ENCODE peak calls at places on chromosome 7, in eight cellular contexts. N is AG09309, K is dorsolateral prefrontal cortex, B is lower leg skin, D is OCI-LY7, L is fibroblast of lung, A is right atrium auricular region, E is lower lobe of right lung. R is an unnamed sample.

GRCh38 chr7:30923009-30923773 is 11.5 kb downstream of the AQP1 start:
- DNase-seq in B (peak; percentile 11), K (peak; percentile 23), D (no peak), L (no peak), E (peak; percentile 43), A (peak; percentile 55), N (no peak), R (peak; percentile 56)

GRCh38 chr7:36475371-36475770 is 85.7 kb downstream of the ANLN start:
- DNase-seq in D (no peak), K (no peak), E (no peak), A (no peak), N (no peak), B (no peak), L (no peak), R (no peak)

GRCh38 chr7:84811427-84811826 is 375.4 kb downstream of the SEMA3D start:
- DNase-seq in E (no peak), K (no peak), A (no peak), N (no peak), L (no peak), B (no peak), D (no peak), R (no peak)

GRCh38 chr7:41925946-41926345 is 223.1 kb upstream of the INHBA start:
- DNase-seq in E (no peak), B (no peak), A (no peak), D (no peak), N (no peak), K (no peak), L (no peak), R (no peak)

GRCh38 chr7:122183106-122183505 is 39.1 kb upstream of the AASS start:
- DNase-seq in N (no peak), A (no peak), E (no peak), K (no peak), L (no peak), B (no peak), D (no peak), R (no peak)

GRCh38 chr7:95684037-95684436 is 87.7 kb upstream of the PDK4 start:
- DNase-seq in E (no peak), N (no peak), A (no peak), L (peak; percentile 77), B (no peak), K (no peak), D (no peak), R (no peak)

GRCh38 chr7:47588704-47589225 is 6.9 kb upstream of the TNS3 start:
- DNase-seq in K (no peak), E (no peak), D (no peak), A (no peak), L (no peak), N (no peak), B (no peak), R (no peak)

GRCh38 chr7:133860628-133861135 is 266.5 kb upstream of the LRGUK start:
- DNase-seq in D (no peak), N (no peak), L (no peak), A (no peak), B (no peak), K (no peak), E (no peak), R (no peak)

GRCh38 chr7:1850111-1850975 is 180.3 kb downstream of the ELFN1 start:
- DNase-seq in B (no peak), L (no peak), A (no peak), N (no peak), K (no peak), E (peak; percentile 34), D (no peak), R (no peak)

GRCh38 chr7:101321491-101322401 is at the start of gene IFT22:
- DNase-seq in N (peak; percentile 58), D (peak; percentile 98), A (peak; percentile 88), L (peak; percentile 86), E (peak; percentile 95), K (peak; percentile 90), B (peak; percentile 83), R (peak; percentile 94)

GRCh38 chr7:93890464-93891068 is at the start of gene TFPI2:
- DNase-seq in K (no peak), E (peak; percentile 42), A (no peak), B (no peak), L (peak; percentile 49), N (no peak), D (no peak), R (peak; percentile 68)

GRCh38 chr7:121575194-121575766 is 179.2 kb upstream of the FAM3C start:
- DNase-seq in A (no peak), B (no peak), D (no peak), E (no peak), N (no peak), L (peak; percentile 9), K (no peak), R (no peak)

GRCh38 chr7:29189743-29190201 is 4.8 kb upstream of the CHN2 start:
- DNase-seq in N (no peak), D (peak; percentile 22), E (peak; percentile 68), K (peak; percentile 71), B (peak; percentile 27), L (peak; percentile 28), A (peak; percentile 63), R (peak; percentile 79)

GRCh38 chr7:119515214-119515613 is 757.8 kb upstream of the KCND2 start:
- DNase-seq in K (no peak), B (no peak), E (no peak), D (no peak), L (no peak), A (no peak), N (no peak), R (no peak)

GRCh38 chr7:44101966-44102845 is 1.9 kb upstream of the AEBP1 start:
- DNase-seq in B (no peak), N (peak; percentile 92), D (no peak), L (peak; percentile 58), K (no peak), E (no peak), A (peak; percentile 85), R (no peak)

DNA sequence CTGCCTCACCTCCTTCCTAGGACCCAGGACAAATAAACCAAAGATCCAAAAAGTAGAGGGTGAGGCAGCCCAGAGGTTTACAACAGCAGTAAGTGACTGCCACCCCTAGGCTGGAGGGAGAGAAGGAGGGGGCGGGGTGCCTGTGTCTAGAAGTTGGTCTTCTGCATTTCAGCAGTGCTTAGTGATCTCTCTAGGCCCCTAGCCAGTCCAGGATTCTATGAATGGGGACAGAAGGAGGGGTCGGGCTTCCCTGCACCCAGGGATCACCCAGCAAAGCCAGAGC is 62.8 kb upstream of the KDM7A start:
- DNase-seq in L (no peak), D (no peak), B (no peak), N (no peak), K (no peak), A (no peak), E (no peak), R (no peak)
- TF ChIP-seq CTCF in L (no peak), D (no peak), B (no peak), N (no peak), K (no peak), A (no peak), E (no peak), R (no peak)

DNA sequence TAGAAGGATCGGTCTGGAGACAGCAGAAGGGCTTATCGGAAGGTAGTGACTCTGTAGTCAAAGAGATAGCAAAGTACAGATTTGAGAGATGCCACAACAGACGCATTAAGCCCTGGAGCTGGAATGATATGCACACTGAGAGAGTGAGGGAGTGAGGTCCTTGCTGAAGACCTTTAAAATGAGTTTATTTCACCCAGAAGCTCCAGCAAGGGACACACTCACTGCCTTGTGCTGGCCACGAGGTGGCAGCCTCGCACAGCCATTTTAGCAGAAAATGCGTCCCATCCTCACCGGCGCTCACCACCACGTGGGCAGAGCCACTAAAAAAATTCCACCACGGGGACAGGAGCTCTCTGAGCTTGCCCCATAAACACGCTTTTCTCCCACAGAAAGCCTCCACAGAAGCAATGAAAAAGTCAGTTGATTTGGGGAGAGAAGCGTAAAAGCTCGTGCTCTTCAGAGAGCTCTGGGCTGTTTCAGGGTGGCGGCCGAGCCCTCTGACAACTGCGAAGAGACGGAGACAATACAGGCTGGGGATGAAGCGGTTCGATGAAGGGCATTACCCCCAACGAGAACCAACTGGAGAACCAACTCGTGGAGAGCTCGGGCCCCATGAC is 163.0 kb upstream of the KLF14 start:
- DNase-seq in B (no peak), A (no peak), N (no peak), K (peak; percentile 87), E (peak; percentile 82), L (peak; percentile 90), D (peak; percentile 72), R (no peak)
- TF ChIP-seq CTCF in B (no peak), A (peak; percentile 87), N (peak; percentile 84), K (peak; percentile 91), E (peak; percentile 80), L (peak; percentile 69), D (peak; percentile 77), R (peak; percentile 92)

DNA sequence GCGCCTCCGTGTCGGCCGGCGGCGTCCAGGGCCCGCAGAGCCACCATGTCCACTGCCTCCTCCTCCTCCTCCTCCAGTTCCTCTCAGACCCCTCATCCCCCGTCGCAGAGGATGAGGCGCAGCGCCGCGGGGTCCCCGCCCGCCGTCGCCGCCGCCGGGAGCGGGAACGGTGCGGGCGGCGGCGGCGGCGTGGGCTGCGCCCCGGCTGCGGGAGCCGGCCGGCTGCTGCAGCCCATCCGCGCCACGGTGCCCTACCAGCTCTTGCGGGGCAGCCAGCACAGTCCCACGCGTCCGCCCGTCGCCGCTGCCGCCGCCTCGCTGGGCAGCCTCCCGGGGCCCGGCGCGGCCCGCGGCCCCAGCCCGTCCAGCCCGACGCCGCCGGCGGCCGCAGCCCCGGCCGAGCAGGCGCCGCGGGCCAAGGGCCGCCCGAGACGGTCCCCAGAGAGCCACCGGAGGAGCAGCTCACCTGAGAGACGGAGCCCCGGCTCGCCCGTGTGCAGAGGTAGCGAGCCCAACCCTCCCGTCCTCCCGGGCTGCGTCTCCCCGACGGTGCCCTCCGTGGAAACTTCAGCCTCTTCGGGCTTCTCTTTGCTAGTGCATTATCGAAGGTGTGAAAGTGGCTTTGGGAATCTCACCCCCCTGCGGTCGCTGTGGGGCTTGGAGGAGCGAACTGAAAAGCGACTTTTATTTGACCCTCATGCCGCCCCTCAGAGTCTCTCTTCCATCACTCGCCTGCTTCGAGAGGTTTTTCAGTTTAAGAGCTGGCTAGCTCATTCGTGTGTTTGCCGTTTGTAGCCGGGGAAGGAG is 913 bp downstream of the GLCCI1 start:
- DNase-seq in E (peak; percentile 62), A (no peak), N (no peak), K (peak; percentile 36), L (peak; percentile 46), D (peak; percentile 82), B (peak; percentile 26), R (no peak)
- TF ChIP-seq CTCF in E (no peak), A (no peak), N (no peak), K (no peak), L (no peak), D (peak; percentile 53), B (no peak), R (peak; percentile 27)

GRCh38 chr7:116577320-116577871 is 52.6 kb downstream of the CAV1 start:
- DNase-seq in K (no peak), D (no peak), E (no peak), N (no peak), A (no peak), L (peak; percentile 57), B (no peak), R (no peak)

GRCh38 chr7:116575853-116576252 is 51.0 kb downstream of the CAV1 start:
- DNase-seq in B (no peak), N (no peak), A (no peak), K (no peak), D (no peak), L (no peak), E (no peak), R (no peak)

GRCh38 chr7:116574025-116574822 is 49.4 kb downstream of the CAV1 start:
- DNase-seq in N (no peak), L (no peak), E (no peak), K (no peak), B (no peak), D (peak; percentile 8), A (no peak), R (no peak)

GRCh38 chr7:116578526-116578925 is 53.7 kb downstream of the CAV1 start:
- DNase-seq in K (no peak), A (no peak), B (no peak), D (no peak), L (no peak), N (no peak), E (no peak), R (no peak)

GRCh38 chr7:116576350-116577319 is 51.8 kb downstream of the CAV1 start:
- DNase-seq in L (peak; percentile 92), D (no peak), K (no peak), E (no peak), N (peak; percentile 87), A (no peak), B (no peak), R (no peak)
- TF ChIP-seq CTCF in L (peak; percentile 4), D (no peak), K (no peak), E (no peak), N (no peak), A (peak; percentile 16), B (no peak), R (no peak)